ENCODE peak calls at places on chromosomes 16 and 17, in five cellular contexts. O, A, Q, B and V are unnamed samples. For H3K36me3 and H3K27me3, the result is how much of the 10 kb centered on the place peaks cover.

GRCh38 chr17:35460354-35460851 is 11.8 kb upstream of the SLFN13 start:
- DNase-seq in O (peak), A (no peak), Q (no peak), B (no peak), V (no peak)

GRCh38 chr16:49340466-49340865 is 33.1 kb upstream of the C16orf78 start:
- DNase-seq in O (no peak), A (no peak), Q (no peak), B (no peak), V (no peak)

GRCh38 chr17:29089601-29090044 is 46.7 kb downstream of the PIPOX start:
- DNase-seq in O (no peak), A (no peak), Q (no peak), B (no peak), V (no peak)

GRCh38 chr16:81632392-81633146 is 146.5 kb upstream of the PLCG2 start:
- DNase-seq in O (no peak), A (peak), Q (no peak), B (peak), V (no peak)

GRCh38 chr17:81731271-81731670 is 19.2 kb downstream of the SLC25A10 start:
- DNase-seq in O (no peak), A (peak), Q (no peak), B (peak), V (peak)

GRCh38 chr16:82456683-82457082 is 170.1 kb upstream of the CDH13 start:
- DNase-seq in O (peak), A (peak), Q (peak), B (peak), V (peak)

GRCh38 chr16:66656547-66656946 is 40.0 kb downstream of the CMTM4 start:
- DNase-seq in O (no peak), A (no peak), Q (no peak), B (no peak), V (no peak)

GRCh38 chr17:18362509-18363020 is 785 bp downstream of the SHMT1 start:
- DNase-seq in O (peak), A (peak), Q (no peak), B (no peak), V (no peak)

GRCh38 chr16:59683709-59684108 is 949.6 kb upstream of the GOT2 start:
- DNase-seq in O (no peak), A (no peak), Q (no peak), B (no peak), V (no peak)

GRCh38 chr17:64491995-64492394 is 4.9 kb downstream of the POLG2 start:
- DNase-seq in O (no peak), A (no peak), Q (no peak), B (no peak), V (no peak)

GRCh38 chr17:73493212-73493814 is 150.9 kb downstream of the SDK2 start:
- DNase-seq in O (no peak), A (no peak), Q (no peak), B (no peak), V (no peak)

GRCh38 chr16:83105279-83106077 is 478.7 kb downstream of the CDH13 start:
- DNase-seq in O (no peak), A (no peak), Q (no peak), B (no peak), V (no peak)

GRCh38 chr17:77609553-77610517 is 348.7 kb upstream of the TNRC6C start:
- DNase-seq in O (no peak), A (no peak), Q (no peak), B (no peak), V (no peak)

GRCh38 chr16:14562691-14563491 is 67.2 kb downstream of the PARN start:
- DNase-seq in O (peak), A (peak), Q (peak), B (no peak), V (no peak)

GRCh38 chr16:78184554-78185183 is 85.2 kb downstream of the WWOX start:
- DNase-seq in O (no peak), A (no peak), Q (no peak), B (peak), V (peak)

GRCh38 chr17:73342057-73342522 is 30.3 kb upstream of the CDC42EP4 start:
- DNase-seq in O (no peak), A (peak), Q (peak), B (peak), V (no peak)

GRCh38 chr16:11178424-11178823 is 77.6 kb downstream of the SOCS1 start:
- DNase-seq in O (no peak), A (no peak), Q (no peak), B (no peak), V (no peak)

GRCh38 chr16:54107803-54108202 is 178.8 kb downstream of the IRX3 start:
- DNase-seq in O (no peak), A (no peak), Q (no peak), B (no peak), V (no peak)

GRCh38 chr17:39183766-39184165 is 13.7 kb downstream of the CACNB1 start:
- DNase-seq in O (no peak), A (no peak), Q (no peak), B (no peak), V (no peak)

DNA sequence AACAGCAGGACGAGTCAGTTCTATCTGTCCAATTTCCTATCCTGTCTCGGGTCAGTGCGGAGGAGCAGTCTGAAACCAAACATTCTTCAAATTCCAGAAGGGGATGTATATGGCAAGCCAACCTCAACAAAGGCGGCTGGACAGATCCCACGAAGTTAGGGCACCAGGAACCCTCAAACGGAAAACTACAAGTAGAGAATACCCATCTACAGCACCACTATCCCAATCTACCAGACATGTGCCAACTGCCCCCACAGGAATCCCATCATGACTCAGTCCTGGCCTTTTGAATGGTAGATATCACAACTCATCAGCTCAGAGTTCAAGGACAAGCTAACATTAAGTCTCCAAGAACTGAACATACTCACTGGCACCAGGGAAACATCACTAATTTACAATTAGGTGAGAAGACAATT is 2.3 kb downstream of the NAT9 start:
- DNase-seq in O (no peak), A (peak), Q (no peak), B (peak), V (no peak)
- H3K4me3 ChIP-seq in O (no peak), A (no peak), Q (no peak), B (no peak), V (no peak)

GRCh38 chr17:49621946-49622529 is 46.4 kb downstream of the NXPH3 start:
- DNase-seq in O (no peak), A (no peak), Q (no peak), B (no peak), V (no peak)

GRCh38 chr17:49621420-49621819 is 45.7 kb downstream of the NXPH3 start:
- DNase-seq in O (no peak), A (no peak), Q (no peak), B (no peak), V (no peak)

GRCh38 chr17:49629447-49629846 is 48.5 kb downstream of the SPOP start:
- DNase-seq in O (no peak), A (peak), Q (no peak), B (no peak), V (no peak)

GRCh38 chr17:49630113-49630900 is 47.6 kb downstream of the SPOP start:
- DNase-seq in O (no peak), A (no peak), Q (no peak), B (no peak), V (no peak)

GRCh38 chr17:49624896-49625295 is 49.2 kb downstream of the NXPH3 start:
- DNase-seq in O (no peak), A (peak), Q (no peak), B (no peak), V (no peak)
- H3K36me3 ChIP-seq in O (under half), A (under half), Q (under half), B (under half), V (under half)

DNA sequence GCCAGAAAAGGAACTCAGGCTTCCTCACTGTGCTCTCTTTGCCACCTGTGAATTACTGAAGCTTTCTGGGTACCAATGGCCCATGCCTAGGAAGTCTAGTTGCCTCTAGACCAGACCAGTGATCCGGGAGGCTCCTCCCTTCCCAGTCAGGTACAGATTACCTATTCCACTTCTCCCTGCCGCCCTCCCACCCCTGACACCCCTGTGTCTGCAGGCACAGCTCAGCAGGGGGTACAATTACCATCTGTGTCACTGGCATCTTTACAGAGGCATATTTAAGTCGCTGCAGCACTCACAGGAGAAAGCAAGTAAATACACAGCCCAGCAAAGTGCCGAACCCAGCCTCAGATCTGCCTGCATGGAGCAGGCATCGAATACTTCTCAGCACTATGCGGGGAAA is 5.3 kb upstream of the WSCD1 start:
- DNase-seq in O (no peak), A (no peak), Q (no peak), B (no peak), V (no peak)
- H3K27me3 ChIP-seq in O (under half), A (half or more), Q (under half), B (under half), V (under half)

GRCh38 chr17:82753201-82753464 is 1.3 kb downstream of the TBCD start:
- DNase-seq in O (peak), A (no peak), Q (no peak), B (no peak), V (no peak)

GRCh38 chr17:82754297-82755208 is 2.7 kb downstream of the TBCD start:
- DNase-seq in O (peak), A (no peak), Q (peak), B (no peak), V (no peak)

GRCh38 chr17:82751571-82752370 is at the start of gene TBCD:
- DNase-seq in O (peak), A (peak), Q (peak), B (peak), V (peak)

GRCh38 chr17:82752371-82753200 is 721 bp downstream of the TBCD start:
- DNase-seq in O (peak), A (peak), Q (no peak), B (peak), V (no peak)

DNA sequence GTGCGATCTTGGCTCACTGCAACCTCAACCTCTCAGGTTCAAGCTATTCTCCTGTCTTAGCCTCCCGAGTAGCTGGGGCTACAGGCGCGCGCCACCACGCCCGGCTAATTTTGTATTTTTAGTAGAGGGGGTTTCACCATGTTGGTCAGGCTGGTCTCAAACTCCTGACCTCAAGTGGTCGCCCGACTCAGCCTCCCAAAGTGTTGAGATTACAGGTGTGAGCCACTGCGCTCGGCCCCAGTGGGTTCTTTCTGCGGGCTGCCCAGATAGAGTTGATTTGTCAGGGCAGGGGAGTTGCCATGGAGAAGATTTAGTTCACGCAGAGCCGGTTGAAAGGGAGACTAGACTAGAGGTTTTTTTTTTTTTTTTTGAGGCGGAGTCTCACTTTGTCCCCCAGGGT is 1.7 kb downstream of the TBCD start:
- DNase-seq in O (peak), A (no peak), Q (peak), B (no peak), V (no peak)
- H3K4me3 ChIP-seq in O (no peak), A (peak), Q (peak), B (no peak), V (no peak)

DNA sequence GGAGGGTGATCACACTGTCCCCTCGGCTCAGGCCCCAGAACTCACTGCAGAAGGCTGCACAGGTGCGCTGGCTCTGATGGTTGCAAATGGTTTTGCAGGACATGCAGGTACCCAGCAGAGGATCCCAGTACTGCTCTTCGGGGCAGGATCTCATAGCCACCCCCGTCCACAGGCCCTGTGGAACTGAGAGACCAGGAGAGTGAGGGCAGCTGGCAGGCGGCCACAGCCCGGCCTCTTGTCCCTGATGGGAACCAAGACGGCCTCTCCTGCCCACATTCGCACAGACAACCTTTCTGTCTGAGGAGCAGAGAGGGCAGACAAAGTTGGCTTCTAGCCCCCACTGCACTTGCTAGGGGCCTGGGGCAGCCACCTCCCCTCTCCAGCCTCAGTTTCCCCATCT is 19.5 kb downstream of the TNFRSF13B start:
- DNase-seq in O (peak), A (no peak), Q (no peak), B (no peak), V (no peak)
- H3K36me3 ChIP-seq in O (under half), A (under half), Q (under half), B (under half), V (under half)

GRCh38 chr17:56324676-56325075 is 171.4 kb downstream of the ANKFN1 start:
- DNase-seq in O (no peak), A (no peak), Q (no peak), B (peak), V (no peak)

GRCh38 chr17:56320443-56320842 is 167.2 kb downstream of the ANKFN1 start:
- DNase-seq in O (no peak), A (no peak), Q (no peak), B (peak), V (no peak)

GRCh38 chr17:56319531-56319930 is 166.3 kb downstream of the ANKFN1 start:
- DNase-seq in O (no peak), A (peak), Q (peak), B (peak), V (peak)

GRCh38 chr17:56325561-56325960 is 172.3 kb downstream of the ANKFN1 start:
- DNase-seq in O (no peak), A (no peak), Q (no peak), B (no peak), V (no peak)

GRCh38 chr17:56322991-56323390 is 169.7 kb downstream of the ANKFN1 start:
- DNase-seq in O (no peak), A (no peak), Q (no peak), B (no peak), V (no peak)
- H3K27me3 ChIP-seq in O (under half), A (under half), Q (under half), B (under half), V (under half)

GRCh38 chr17:48037924-48038323 is 327 bp upstream of the COPZ2 start:
- DNase-seq in O (no peak), A (no peak), Q (no peak), B (no peak), V (no peak)
- H3K4me3 ChIP-seq in O (peak), A (peak), Q (no peak), B (peak), V (peak)

GRCh38 chr17:80318166-80318565 is 57.5 kb downstream of the RNF213 start:
- DNase-seq in O (no peak), A (no peak), Q (no peak), B (no peak), V (no peak)

GRCh38 chr17:80320496-80320895 is 59.8 kb downstream of the RNF213 start:
- DNase-seq in O (no peak), A (no peak), Q (no peak), B (no peak), V (no peak)

GRCh38 chr17:80317706-80317980 is 57.0 kb downstream of the RNF213 start:
- DNase-seq in O (no peak), A (no peak), Q (no peak), B (no peak), V (no peak)

GRCh38 chr17:80319999-80320344 is 59.3 kb downstream of the RNF213 start:
- DNase-seq in O (no peak), A (no peak), Q (no peak), B (peak), V (no peak)

DNA sequence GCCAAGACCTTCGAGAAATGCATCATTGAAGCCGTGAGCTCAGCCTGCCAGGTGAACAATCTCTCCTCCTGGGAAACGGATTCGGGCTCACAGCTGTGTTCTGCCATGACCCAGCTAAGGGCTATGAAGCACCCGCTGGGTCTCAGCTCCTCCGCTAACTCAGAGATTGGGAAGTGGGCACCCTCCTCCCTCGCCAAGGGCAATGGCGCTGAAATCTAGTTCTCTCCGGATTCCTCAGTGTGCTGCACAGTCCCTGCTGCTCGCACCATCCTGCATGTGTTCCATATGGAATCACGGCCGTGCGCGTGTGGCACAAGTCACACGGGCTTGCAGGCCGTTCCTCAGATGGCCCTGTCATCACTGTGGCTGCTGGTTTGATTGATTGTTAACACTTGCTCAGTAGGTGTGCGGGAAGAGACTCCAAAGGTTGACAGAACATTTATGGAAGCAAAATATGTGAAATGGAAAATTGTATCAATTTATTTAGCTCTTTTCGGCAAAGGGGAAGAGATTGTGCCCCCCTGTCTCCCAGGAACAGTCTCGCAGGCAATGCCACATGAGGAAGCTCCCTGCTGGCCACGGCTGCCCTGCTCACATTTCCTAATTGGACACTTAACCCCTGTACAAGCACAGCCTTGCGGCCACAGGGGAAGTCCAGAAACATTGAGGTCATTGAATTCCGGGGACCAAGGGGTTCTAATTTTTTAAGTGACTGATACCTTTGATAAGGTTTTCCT is 58.8 kb downstream of the RNF213 start:
- DNase-seq in O (no peak), A (no peak), Q (no peak), B (no peak), V (no peak)
- H3K36me3 ChIP-seq in O (under half), A (under half), Q (under half), B (half or more), V (under half)